ENCODE peak calls at places on chromosomes 3 and 15, in five cellular contexts. One of them, this sample, is unnamed.

GRCh38 chr3:32420138-32420981 is 28.7 kb downstream of the CMTM7 start:
- DNase-seq in AG08396: peak; percentile 23
- DNase-seq in NCI-H524: no peak
- DNase-seq in HuH-7.5: peak; percentile 65
- DNase-seq in stimulated activated CD8-positive, alpha-beta memory T cell treated with anti-CD3 and anti-CD28 coated beads, Interleukin-12 subunit alpha, Interleukin-12 subunit beta, amount 100 ng/mL, for 4 hours: no peak
- DNase-seq in this sample: peak; percentile 69

GRCh38 chr3:20760981-20761380 is 575.0 kb upstream of the SGO1 start:
- DNase-seq in AG08396: no peak
- DNase-seq in NCI-H524: no peak
- DNase-seq in HuH-7.5: no peak
- DNase-seq in stimulated activated CD8-positive, alpha-beta memory T cell treated with anti-CD3 and anti-CD28 coated beads, Interleukin-12 subunit alpha, Interleukin-12 subunit beta, amount 100 ng/mL, for 4 hours: no peak
- DNase-seq in this sample: no peak

GRCh38 chr3:115512565-115513410 is 110.5 kb upstream of the GAP43 start:
- DNase-seq in AG08396: peak; percentile 17
- DNase-seq in NCI-H524: peak; percentile 58
- DNase-seq in HuH-7.5: no peak
- DNase-seq in stimulated activated CD8-positive, alpha-beta memory T cell treated with anti-CD3 and anti-CD28 coated beads, Interleukin-12 subunit alpha, Interleukin-12 subunit beta, amount 100 ng/mL, for 4 hours: no peak
- DNase-seq in this sample: peak; percentile 46

GRCh38 chr3:62453448-62453847 is 80.1 kb upstream of the FEZF2 start:
- DNase-seq in AG08396: no peak
- DNase-seq in NCI-H524: no peak
- DNase-seq in HuH-7.5: no peak
- DNase-seq in stimulated activated CD8-positive, alpha-beta memory T cell treated with anti-CD3 and anti-CD28 coated beads, Interleukin-12 subunit alpha, Interleukin-12 subunit beta, amount 100 ng/mL, for 4 hours: no peak
- DNase-seq in this sample: no peak

GRCh38 chr15:63362196-63362595 is 19.4 kb downstream of the CA12 start:
- DNase-seq in AG08396: no peak
- DNase-seq in NCI-H524: no peak
- DNase-seq in HuH-7.5: no peak
- DNase-seq in stimulated activated CD8-positive, alpha-beta memory T cell treated with anti-CD3 and anti-CD28 coated beads, Interleukin-12 subunit alpha, Interleukin-12 subunit beta, amount 100 ng/mL, for 4 hours: no peak
- DNase-seq in this sample: peak; percentile 67

GRCh38 chr15:65212097-65212496 is 824 bp upstream of the CILP start:
- DNase-seq in AG08396: no peak
- DNase-seq in NCI-H524: no peak
- DNase-seq in HuH-7.5: peak; percentile 44
- DNase-seq in stimulated activated CD8-positive, alpha-beta memory T cell treated with anti-CD3 and anti-CD28 coated beads, Interleukin-12 subunit alpha, Interleukin-12 subunit beta, amount 100 ng/mL, for 4 hours: no peak
- DNase-seq in this sample: peak; percentile 85

GRCh38 chr15:89781891-89782618 is 5.9 kb downstream of the MESP2 start:
- DNase-seq in AG08396: peak; percentile 55
- DNase-seq in NCI-H524: no peak
- DNase-seq in HuH-7.5: peak; percentile 54
- DNase-seq in stimulated activated CD8-positive, alpha-beta memory T cell treated with anti-CD3 and anti-CD28 coated beads, Interleukin-12 subunit alpha, Interleukin-12 subunit beta, amount 100 ng/mL, for 4 hours: no peak
- DNase-seq in this sample: peak; percentile 95

GRCh38 chr3:129604223-129604941 is 2.1 kb downstream of the PLXND1 start:
- DNase-seq in AG08396: no peak
- DNase-seq in NCI-H524: no peak
- DNase-seq in HuH-7.5: no peak
- DNase-seq in stimulated activated CD8-positive, alpha-beta memory T cell treated with anti-CD3 and anti-CD28 coated beads, Interleukin-12 subunit alpha, Interleukin-12 subunit beta, amount 100 ng/mL, for 4 hours: no peak
- DNase-seq in this sample: no peak

GRCh38 chr15:85071061-85071460 is 89.4 kb downstream of the PDE8A start:
- DNase-seq in AG08396: no peak
- DNase-seq in NCI-H524: no peak
- DNase-seq in HuH-7.5: no peak
- DNase-seq in stimulated activated CD8-positive, alpha-beta memory T cell treated with anti-CD3 and anti-CD28 coated beads, Interleukin-12 subunit alpha, Interleukin-12 subunit beta, amount 100 ng/mL, for 4 hours: no peak
- DNase-seq in this sample: no peak

GRCh38 chr3:15647629-15648167 is 46.2 kb downstream of the BTD start:
- DNase-seq in AG08396: peak; percentile 37
- DNase-seq in NCI-H524: no peak
- DNase-seq in HuH-7.5: no peak
- DNase-seq in stimulated activated CD8-positive, alpha-beta memory T cell treated with anti-CD3 and anti-CD28 coated beads, Interleukin-12 subunit alpha, Interleukin-12 subunit beta, amount 100 ng/mL, for 4 hours: peak; percentile 22
- DNase-seq in this sample: peak; percentile 91

GRCh38 chr3:124885466-124886167 is 1.5 kb downstream of the ITGB5 start:
- DNase-seq in AG08396: peak; percentile 24
- DNase-seq in NCI-H524: no peak
- DNase-seq in HuH-7.5: no peak
- DNase-seq in stimulated activated CD8-positive, alpha-beta memory T cell treated with anti-CD3 and anti-CD28 coated beads, Interleukin-12 subunit alpha, Interleukin-12 subunit beta, amount 100 ng/mL, for 4 hours: no peak
- DNase-seq in this sample: peak; percentile 94

GRCh38 chr3:105828703-105829102 is 40.1 kb downstream of the CBLB start:
- DNase-seq in AG08396: no peak
- DNase-seq in NCI-H524: no peak
- DNase-seq in HuH-7.5: no peak
- DNase-seq in stimulated activated CD8-positive, alpha-beta memory T cell treated with anti-CD3 and anti-CD28 coated beads, Interleukin-12 subunit alpha, Interleukin-12 subunit beta, amount 100 ng/mL, for 4 hours: no peak
- DNase-seq in this sample: no peak

GRCh38 chr15:26628071-26628470 is 144.8 kb downstream of the GABRB3 start:
- DNase-seq in AG08396: no peak
- DNase-seq in NCI-H524: no peak
- DNase-seq in HuH-7.5: no peak
- DNase-seq in stimulated activated CD8-positive, alpha-beta memory T cell treated with anti-CD3 and anti-CD28 coated beads, Interleukin-12 subunit alpha, Interleukin-12 subunit beta, amount 100 ng/mL, for 4 hours: no peak
- DNase-seq in this sample: no peak

GRCh38 chr3:125381743-125382142 is 6.6 kb upstream of the ZNF148 start:
- DNase-seq in AG08396: peak; percentile 53
- DNase-seq in NCI-H524: no peak
- DNase-seq in HuH-7.5: no peak
- DNase-seq in stimulated activated CD8-positive, alpha-beta memory T cell treated with anti-CD3 and anti-CD28 coated beads, Interleukin-12 subunit alpha, Interleukin-12 subunit beta, amount 100 ng/mL, for 4 hours: no peak
- DNase-seq in this sample: no peak

GRCh38 chr3:127069814-127070440 is 87.0 kb downstream of the PLXNA1 start:
- DNase-seq in AG08396: no peak
- DNase-seq in NCI-H524: no peak
- DNase-seq in HuH-7.5: no peak
- DNase-seq in stimulated activated CD8-positive, alpha-beta memory T cell treated with anti-CD3 and anti-CD28 coated beads, Interleukin-12 subunit alpha, Interleukin-12 subunit beta, amount 100 ng/mL, for 4 hours: no peak
- DNase-seq in this sample: no peak

GRCh38 chr15:72866866-72867616 is 83.5 kb upstream of the ADPGK start:
- DNase-seq in AG08396: no peak
- DNase-seq in NCI-H524: no peak
- DNase-seq in HuH-7.5: no peak
- DNase-seq in stimulated activated CD8-positive, alpha-beta memory T cell treated with anti-CD3 and anti-CD28 coated beads, Interleukin-12 subunit alpha, Interleukin-12 subunit beta, amount 100 ng/mL, for 4 hours: no peak
- DNase-seq in this sample: no peak

GRCh38 chr3:133295199-133295901 is 104.5 kb upstream of the BFSP2 start:
- DNase-seq in AG08396: no peak
- DNase-seq in NCI-H524: no peak
- DNase-seq in HuH-7.5: no peak
- DNase-seq in stimulated activated CD8-positive, alpha-beta memory T cell treated with anti-CD3 and anti-CD28 coated beads, Interleukin-12 subunit alpha, Interleukin-12 subunit beta, amount 100 ng/mL, for 4 hours: no peak
- DNase-seq in this sample: no peak

GRCh38 chr3:170410428-170411029 is 8.1 kb upstream of the CLDN11 start:
- DNase-seq in AG08396: no peak
- DNase-seq in NCI-H524: peak; percentile 67
- DNase-seq in HuH-7.5: no peak
- DNase-seq in stimulated activated CD8-positive, alpha-beta memory T cell treated with anti-CD3 and anti-CD28 coated beads, Interleukin-12 subunit alpha, Interleukin-12 subunit beta, amount 100 ng/mL, for 4 hours: no peak
- DNase-seq in this sample: peak; percentile 76

GRCh38 chr3:20039765-20040475 is at the start of gene KAT2B:
- DNase-seq in AG08396: peak; percentile 87
- DNase-seq in NCI-H524: peak; percentile 64
- DNase-seq in HuH-7.5: peak; percentile 90
- DNase-seq in stimulated activated CD8-positive, alpha-beta memory T cell treated with anti-CD3 and anti-CD28 coated beads, Interleukin-12 subunit alpha, Interleukin-12 subunit beta, amount 100 ng/mL, for 4 hours: peak; percentile 75
- DNase-seq in this sample: peak; percentile 95

GRCh38 chr3:22297436-22297835 is 546.4 kb upstream of the ZNF385D start:
- DNase-seq in AG08396: no peak
- DNase-seq in NCI-H524: no peak
- DNase-seq in HuH-7.5: no peak
- DNase-seq in stimulated activated CD8-positive, alpha-beta memory T cell treated with anti-CD3 and anti-CD28 coated beads, Interleukin-12 subunit alpha, Interleukin-12 subunit beta, amount 100 ng/mL, for 4 hours: no peak
- DNase-seq in this sample: no peak

GRCh38 chr3:101814835-101815234 is 34.5 kb upstream of the NFKBIZ start:
- DNase-seq in AG08396: no peak
- DNase-seq in NCI-H524: no peak
- DNase-seq in HuH-7.5: no peak
- DNase-seq in stimulated activated CD8-positive, alpha-beta memory T cell treated with anti-CD3 and anti-CD28 coated beads, Interleukin-12 subunit alpha, Interleukin-12 subunit beta, amount 100 ng/mL, for 4 hours: no peak
- DNase-seq in this sample: no peak

GRCh38 chr15:39058371-39059131 is 493.9 kb upstream of the RASGRP1 start:
- DNase-seq in AG08396: no peak
- DNase-seq in NCI-H524: no peak
- DNase-seq in HuH-7.5: no peak
- DNase-seq in stimulated activated CD8-positive, alpha-beta memory T cell treated with anti-CD3 and anti-CD28 coated beads, Interleukin-12 subunit alpha, Interleukin-12 subunit beta, amount 100 ng/mL, for 4 hours: no peak
- DNase-seq in this sample: no peak

GRCh38 chr15:71691700-71692417 is 118.5 kb upstream of the NR2E3 start:
- DNase-seq in AG08396: peak; percentile 78
- DNase-seq in NCI-H524: peak; percentile 42
- DNase-seq in HuH-7.5: no peak
- DNase-seq in stimulated activated CD8-positive, alpha-beta memory T cell treated with anti-CD3 and anti-CD28 coated beads, Interleukin-12 subunit alpha, Interleukin-12 subunit beta, amount 100 ng/mL, for 4 hours: no peak
- DNase-seq in this sample: peak; percentile 57

GRCh38 chr3:100335137-100335833 is 728 bp downstream of the NIT2 start:
- DNase-seq in AG08396: peak; percentile 22
- DNase-seq in NCI-H524: peak; percentile 36
- DNase-seq in HuH-7.5: peak; percentile 31
- DNase-seq in stimulated activated CD8-positive, alpha-beta memory T cell treated with anti-CD3 and anti-CD28 coated beads, Interleukin-12 subunit alpha, Interleukin-12 subunit beta, amount 100 ng/mL, for 4 hours: no peak
- DNase-seq in this sample: peak; percentile 70

GRCh38 chr15:32828507-32829186 is 110.8 kb downstream of the GREM1 start:
- DNase-seq in AG08396: peak; percentile 33
- DNase-seq in NCI-H524: no peak
- DNase-seq in HuH-7.5: no peak
- DNase-seq in stimulated activated CD8-positive, alpha-beta memory T cell treated with anti-CD3 and anti-CD28 coated beads, Interleukin-12 subunit alpha, Interleukin-12 subunit beta, amount 100 ng/mL, for 4 hours: no peak
- DNase-seq in this sample: peak; percentile 73

GRCh38 chr3:106332884-106333283 is 464.1 kb upstream of the CBLB start:
- DNase-seq in AG08396: no peak
- DNase-seq in NCI-H524: no peak
- DNase-seq in HuH-7.5: no peak
- DNase-seq in stimulated activated CD8-positive, alpha-beta memory T cell treated with anti-CD3 and anti-CD28 coated beads, Interleukin-12 subunit alpha, Interleukin-12 subunit beta, amount 100 ng/mL, for 4 hours: peak; percentile 4
- DNase-seq in this sample: no peak

GRCh38 chr3:85384372-85384771 is 425.6 kb downstream of the CADM2 start:
- DNase-seq in AG08396: no peak
- DNase-seq in NCI-H524: no peak
- DNase-seq in HuH-7.5: no peak
- DNase-seq in stimulated activated CD8-positive, alpha-beta memory T cell treated with anti-CD3 and anti-CD28 coated beads, Interleukin-12 subunit alpha, Interleukin-12 subunit beta, amount 100 ng/mL, for 4 hours: no peak
- DNase-seq in this sample: no peak

GRCh38 chr15:67548862-67549651 is 6.6 kb downstream of the MAP2K5 start:
- DNase-seq in AG08396: no peak
- DNase-seq in NCI-H524: no peak
- DNase-seq in HuH-7.5: no peak
- DNase-seq in stimulated activated CD8-positive, alpha-beta memory T cell treated with anti-CD3 and anti-CD28 coated beads, Interleukin-12 subunit alpha, Interleukin-12 subunit beta, amount 100 ng/mL, for 4 hours: no peak
- DNase-seq in this sample: peak; percentile 70

GRCh38 chr3:89690649-89691048 is 583.2 kb downstream of the EPHA3 start:
- DNase-seq in AG08396: no peak
- DNase-seq in NCI-H524: peak; percentile 68
- DNase-seq in HuH-7.5: no peak
- DNase-seq in stimulated activated CD8-positive, alpha-beta memory T cell treated with anti-CD3 and anti-CD28 coated beads, Interleukin-12 subunit alpha, Interleukin-12 subunit beta, amount 100 ng/mL, for 4 hours: no peak
- DNase-seq in this sample: no peak

GRCh38 chr15:69565066-69565465 is 112.4 kb downstream of the RPLP1 start:
- DNase-seq in AG08396: no peak
- DNase-seq in NCI-H524: no peak
- DNase-seq in HuH-7.5: no peak
- DNase-seq in stimulated activated CD8-positive, alpha-beta memory T cell treated with anti-CD3 and anti-CD28 coated beads, Interleukin-12 subunit alpha, Interleukin-12 subunit beta, amount 100 ng/mL, for 4 hours: no peak
- DNase-seq in this sample: no peak

GRCh38 chr3:112774293-112774926 is 72.3 kb downstream of the CD200R1L start:
- DNase-seq in AG08396: no peak
- DNase-seq in NCI-H524: no peak
- DNase-seq in HuH-7.5: no peak
- DNase-seq in stimulated activated CD8-positive, alpha-beta memory T cell treated with anti-CD3 and anti-CD28 coated beads, Interleukin-12 subunit alpha, Interleukin-12 subunit beta, amount 100 ng/mL, for 4 hours: no peak
- DNase-seq in this sample: no peak

GRCh38 chr3:54761661-54762060 is 166.2 kb downstream of the LRTM1 start:
- DNase-seq in AG08396: no peak
- DNase-seq in NCI-H524: no peak
- DNase-seq in HuH-7.5: no peak
- DNase-seq in stimulated activated CD8-positive, alpha-beta memory T cell treated with anti-CD3 and anti-CD28 coated beads, Interleukin-12 subunit alpha, Interleukin-12 subunit beta, amount 100 ng/mL, for 4 hours: no peak
- DNase-seq in this sample: no peak

GRCh38 chr15:33675246-33675645 is 293.1 kb upstream of the CHRM5 start:
- DNase-seq in AG08396: no peak
- DNase-seq in NCI-H524: peak; percentile 40
- DNase-seq in HuH-7.5: no peak
- DNase-seq in stimulated activated CD8-positive, alpha-beta memory T cell treated with anti-CD3 and anti-CD28 coated beads, Interleukin-12 subunit alpha, Interleukin-12 subunit beta, amount 100 ng/mL, for 4 hours: no peak
- DNase-seq in this sample: peak; percentile 85

This sample was measured in osteoblast.